ENCODE peak calls at places on chromosomes 11 and 22, in nine cellular contexts. V is brain microvascular endothelial cell, I is sigmoid colon, T is cardiac fibroblast, G is psoas muscle, K is AG10803, S is NB4, M is lower lobe of right lung, L is lung. H is an unnamed sample.

GRCh38 chr11:45541693-45542434 is 123.6 kb downstream of the CHST1 start:
- DNase-seq in L (no peak), T (no peak), G (no peak), M (no peak), K (no peak), V (no peak), I (no peak), S (no peak), H (no peak)

GRCh38 chr22:37672920-37673453 is 2.4 kb upstream of the LGALS1 start:
- DNase-seq in M (no peak), S (no peak), T (no peak), I (no peak), G (no peak), V (no peak), L (no peak), K (no peak), H (no peak)

GRCh38 chr11:63567044-63567840 is 4.1 kb upstream of the PLAAT2 start:
- DNase-seq in G (no peak), I (peak), M (no peak), T (peak), K (peak), S (peak), L (no peak), V (peak), H (no peak)

GRCh38 chr11:106789406-106789805 is 228.9 kb downstream of the GUCY1A2 start:
- DNase-seq in M (no peak), I (no peak), S (no peak), V (no peak), L (no peak), T (no peak), G (no peak), K (no peak), H (no peak)

GRCh38 chr11:33772300-33772699 is 2.0 kb downstream of the FBXO3 start:
- DNase-seq in L (no peak), S (no peak), G (no peak), M (no peak), K (no peak), V (no peak), I (no peak), T (peak), H (no peak)

GRCh38 chr11:57792060-57792541 is 30.5 kb downstream of the CTNND1 start:
- DNase-seq in M (peak), T (peak), S (peak), G (peak), L (peak), K (peak), I (peak), V (peak), H (peak)

GRCh38 chr11:72751293-72752087 is 718 bp downstream of the ARAP1 start:
- DNase-seq in M (no peak), V (no peak), I (no peak), S (no peak), T (no peak), K (no peak), L (peak), G (no peak), H (no peak)

GRCh38 chr22:28141614-28142013 is 222.6 kb upstream of the PITPNB start:
- DNase-seq in L (no peak), V (peak), M (no peak), G (no peak), I (no peak), K (peak), S (no peak), T (peak), H (no peak)

GRCh38 chr11:80136991-80137390 is 696.2 kb upstream of the TENM4 start:
- DNase-seq in M (no peak), G (no peak), K (no peak), I (no peak), L (no peak), T (peak), V (peak), S (no peak), H (no peak)

DNA sequence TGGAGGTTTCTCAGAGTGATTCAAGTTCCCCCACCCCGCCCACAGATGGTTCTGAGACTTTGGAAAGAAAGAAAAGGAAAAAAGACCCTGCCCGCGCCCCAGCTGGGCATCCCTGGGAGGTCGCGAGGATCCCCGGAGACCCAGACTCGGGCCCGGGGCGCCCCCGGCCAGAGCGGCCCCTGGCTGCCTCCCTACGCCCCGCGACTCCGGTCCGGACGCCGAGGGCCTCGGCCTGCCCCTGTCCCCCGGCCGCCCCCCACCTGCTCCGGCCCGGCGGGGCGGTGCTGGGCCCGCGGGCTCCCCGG is 2.3 kb upstream of the AIFM3 start:
- DNase-seq in L (no peak), I (no peak), G (no peak), S (no peak), V (no peak), M (no peak), K (no peak), T (no peak), H (no peak)
- H3K4me3 ChIP-seq in L (no peak), I (peak), G (peak), S (no peak), V (no peak), M (peak), K (peak), T (peak), H (no peak)

GRCh38 chr11:31816467-31817053 is 5.4 kb upstream of the PAX6 start:
- DNase-seq in L (no peak), V (no peak), G (no peak), T (no peak), K (no peak), S (no peak), I (peak), M (no peak), H (no peak)

GRCh38 chr11:31813242-31813960 is 2.3 kb upstream of the PAX6 start:
- DNase-seq in L (no peak), S (peak), I (no peak), T (no peak), V (no peak), K (no peak), M (no peak), G (no peak), H (no peak)

GRCh38 chr11:31812392-31813241 is 1.5 kb upstream of the PAX6 start:
- DNase-seq in T (no peak), K (no peak), L (no peak), G (no peak), I (no peak), M (no peak), V (no peak), S (peak), H (peak)

GRCh38 chr11:31815743-31816466 is 4.8 kb upstream of the PAX6 start:
- DNase-seq in S (no peak), M (no peak), L (no peak), I (no peak), V (no peak), G (no peak), T (no peak), K (no peak), H (no peak)

GRCh38 chr11:31813961-31814868 is 3.1 kb upstream of the PAX6 start:
- DNase-seq in G (no peak), K (no peak), S (no peak), T (no peak), L (no peak), I (peak), M (no peak), V (no peak), H (no peak)
- H3K4me3 ChIP-seq in G (peak), K (no peak), S (no peak), T (no peak), L (no peak), I (peak), M (peak), V (no peak), H (no peak)

DNA sequence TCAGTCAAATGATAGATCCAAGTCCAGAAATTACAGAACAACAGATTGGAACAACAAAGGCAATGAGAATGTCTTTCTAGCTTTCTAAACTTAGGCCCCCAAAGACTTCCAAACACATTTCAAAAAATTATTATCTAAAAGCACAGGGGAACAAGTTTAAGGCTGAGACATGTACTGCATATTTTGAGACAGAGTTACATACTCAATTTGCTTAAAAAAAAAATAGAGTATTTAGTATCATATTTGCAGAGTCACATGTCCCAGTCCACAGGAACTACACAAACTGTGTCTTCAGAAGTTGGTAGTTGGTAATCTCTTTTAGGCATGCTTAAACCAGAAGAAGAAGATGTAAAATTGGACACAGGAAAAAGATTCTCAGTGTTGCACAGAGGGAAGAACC is 127.2 kb downstream of the MAML2 start:
- DNase-seq in S (no peak), K (no peak), L (no peak), V (no peak), T (no peak), G (no peak), I (no peak), M (no peak), H (no peak)
- H3K4me3 ChIP-seq in S (no peak), K (no peak), L (no peak), V (no peak), T (no peak), G (no peak), I (no peak), M (no peak), H (no peak)

GRCh38 chr22:46587067-46587471 is 33.1 kb upstream of the GRAMD4 start:
- DNase-seq in I (no peak), G (no peak), V (no peak), T (no peak), L (no peak), M (no peak), K (no peak), S (no peak), H (peak)

GRCh38 chr22:46586531-46587011 is 33.6 kb upstream of the GRAMD4 start:
- DNase-seq in S (no peak), T (no peak), L (no peak), V (no peak), M (no peak), K (no peak), I (no peak), G (no peak), H (peak)

GRCh38 chr22:46588279-46589140 is 31.7 kb upstream of the GRAMD4 start:
- DNase-seq in V (no peak), I (no peak), L (no peak), G (no peak), K (no peak), S (no peak), T (no peak), M (peak), H (peak)

GRCh38 chr22:46589141-46589748 is 30.9 kb upstream of the GRAMD4 start:
- DNase-seq in S (no peak), G (no peak), I (no peak), L (no peak), T (no peak), K (no peak), V (no peak), M (no peak), H (no peak)

DNA sequence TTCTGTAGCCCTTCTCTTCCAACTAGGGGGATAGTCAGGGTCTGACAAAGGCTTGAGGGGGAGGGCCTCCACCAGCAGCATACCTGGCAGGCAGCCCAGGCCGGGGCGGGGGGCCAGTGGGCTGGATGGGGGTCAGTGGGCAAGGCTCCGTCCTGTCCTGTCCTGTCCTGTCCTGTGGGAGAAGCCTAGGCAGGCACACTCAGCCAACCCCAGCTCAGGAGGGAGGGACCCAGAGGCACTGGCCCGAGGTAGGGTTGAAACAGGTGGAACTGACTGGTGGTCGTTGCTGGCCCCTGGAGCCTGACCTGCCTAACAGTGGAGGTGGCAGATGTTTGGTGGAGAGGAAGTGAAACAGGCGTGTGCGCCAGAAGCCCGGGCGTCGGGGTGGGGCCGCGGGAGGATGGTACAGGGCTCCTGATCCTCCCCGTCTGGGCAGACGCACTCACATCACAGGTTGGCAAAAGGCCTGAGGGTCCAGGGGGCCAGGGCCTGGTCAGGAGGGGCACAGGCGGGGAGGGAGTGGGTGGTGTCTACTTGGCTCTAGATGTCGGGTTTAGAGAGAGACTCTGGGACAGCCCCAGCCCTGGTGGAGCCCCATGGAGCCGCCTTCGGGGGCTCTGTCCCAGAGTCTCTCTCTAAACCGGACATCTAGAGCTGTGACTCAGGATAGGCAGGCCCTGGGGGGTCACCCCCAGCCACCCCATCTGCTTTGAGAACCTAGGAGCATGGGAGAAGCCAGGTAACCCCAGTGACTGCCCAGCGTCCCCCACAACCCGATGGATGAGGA is 32.5 kb upstream of the GRAMD4 start:
- DNase-seq in K (no peak), M (peak), T (no peak), S (no peak), G (no peak), V (no peak), I (no peak), L (no peak), H (peak)
- H3K4me3 ChIP-seq in K (no peak), M (no peak), T (no peak), S (no peak), G (no peak), V (no peak), I (no peak), L (no peak), H (no peak)

H was measured in aorta.